ENCODE peak calls at places on chromosomes 2 and 18, in nine cellular contexts. S is CD8-positive, alpha-beta memory T cell; J is left ventricle myocardium inferior; E is CD4-positive, CD25-positive, alpha-beta regulatory T cell; O is esophagus muscularis mucosa; F is esophagus squamous epithelium; Z is A549; D is A673; K is PC-9. N is an unnamed sample.

GRCh38 chr18:40222736-40223135 is 1732.3 kb upstream of the PIK3C3 start:
- DNase-seq in S (no peak), J (no peak), E (no peak), O (no peak), F (no peak), Z (no peak), D (peak), K (no peak), N (no peak)

GRCh38 chr2:160315337-160315736 is 115.3 kb upstream of the ITGB6 start:
- DNase-seq in S (no peak), J (no peak), E (no peak), O (no peak), F (no peak), Z (no peak), D (no peak), K (no peak), N (no peak)

GRCh38 chr2:149169653-149170052 is 131.2 kb downstream of the LYPD6B start:
- DNase-seq in S (no peak), J (no peak), E (no peak), O (no peak), F (no peak), Z (no peak), D (no peak), K (peak), N (no peak)

GRCh38 chr18:76801567-76802505 is 20.5 kb upstream of the ZNF236 start:
- DNase-seq in S (peak), J (peak), E (peak), O (no peak), F (no peak), Z (peak), D (peak), K (peak), N (peak)

GRCh38 chr2:109736177-109736827 is 57.8 kb upstream of the RGPD5 start:
- DNase-seq in S (no peak), J (no peak), E (peak), O (no peak), F (no peak), Z (peak), D (peak), K (peak), N (peak)

GRCh38 chr2:38448692-38449405 is 71.8 kb upstream of the ATL2 start:
- DNase-seq in S (no peak), J (no peak), E (no peak), O (no peak), F (no peak), Z (no peak), D (no peak), K (no peak), N (no peak)

GRCh38 chr2:240478346-240479110 is 43.1 kb downstream of the GPC1 start:
- DNase-seq in S (no peak), J (no peak), E (no peak), O (no peak), F (no peak), Z (no peak), D (no peak), K (no peak), N (no peak)

GRCh38 chr2:162297925-162298552 is 20.4 kb downstream of the IFIH1 start:
- DNase-seq in S (peak), J (no peak), E (peak), O (no peak), F (no peak), Z (peak), D (peak), K (peak), N (no peak)

GRCh38 chr2:104854507-104855173 is 725 bp downstream of the POU3F3 start:
- DNase-seq in S (no peak), J (no peak), E (no peak), O (no peak), F (no peak), Z (no peak), D (no peak), K (no peak), N (no peak)
- H3K4me3 ChIP-seq in S (no peak), J (peak), E (peak), O (peak), F (peak), Z (peak), D (peak), K (no peak), N (peak)

DNA sequence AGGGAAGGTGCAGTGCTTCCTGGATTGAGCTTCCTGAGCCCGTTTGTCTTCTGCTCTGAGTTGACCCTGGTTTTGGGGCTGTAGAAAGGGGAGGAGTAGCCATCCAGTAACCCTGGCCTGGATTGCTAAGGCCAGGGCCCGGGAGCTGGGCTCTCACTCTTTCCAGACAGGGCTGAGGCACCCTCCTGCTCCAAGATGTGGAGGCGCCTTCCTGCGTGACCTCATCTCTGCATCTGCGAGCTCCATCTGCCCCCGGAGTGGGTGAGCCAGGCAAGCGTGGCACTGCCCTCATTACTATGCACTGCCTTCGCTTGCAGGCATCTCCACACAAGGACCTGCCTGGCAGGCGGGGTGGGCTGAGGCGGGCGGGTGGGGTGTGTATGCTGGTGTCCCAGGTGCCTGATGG is 58.0 kb downstream of the RAB31 start:
- DNase-seq in S (no peak), J (no peak), E (no peak), O (peak), F (no peak), Z (no peak), D (no peak), K (no peak), N (no peak)
- H3K27ac ChIP-seq in S (no peak), J (no peak), E (no peak), O (no peak), F (no peak), Z (no peak), D (no peak), K (no peak), N (no peak)

DNA sequence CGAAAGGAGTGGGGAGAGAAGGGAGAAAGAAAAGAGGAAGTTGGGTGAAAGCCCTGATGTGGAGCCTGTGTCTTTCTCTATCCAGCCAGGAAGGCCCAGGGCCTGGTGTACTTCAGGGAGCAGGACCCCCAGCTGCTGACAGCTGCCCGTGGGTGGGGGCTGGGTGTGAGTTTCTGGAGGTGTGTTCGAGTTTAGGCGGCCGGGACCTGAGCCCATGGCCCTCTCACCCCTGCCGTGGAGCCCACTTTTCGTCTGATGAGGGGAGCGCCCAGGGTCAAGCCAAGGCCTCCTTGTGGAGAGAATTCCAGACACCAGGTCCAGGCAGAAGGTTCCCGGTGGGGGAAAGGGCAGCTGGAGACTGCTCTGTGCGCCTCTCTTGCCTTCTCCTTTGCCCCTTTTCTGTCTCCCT is 2.2 kb downstream of the SIX3 start:
- DNase-seq in S (no peak), J (no peak), E (no peak), O (no peak), F (no peak), Z (no peak), D (no peak), K (no peak), N (no peak)
- H3K4me3 ChIP-seq in S (no peak), J (peak), E (no peak), O (no peak), F (no peak), Z (no peak), D (no peak), K (peak), N (no peak)

GRCh38 chr18:36849288-36850011 is 20.5 kb downstream of the KIAA1328 start:
- DNase-seq in S (no peak), J (no peak), E (no peak), O (no peak), F (no peak), Z (no peak), D (peak), K (no peak), N (no peak)
- H3K27ac ChIP-seq in S (no peak), J (no peak), E (no peak), O (no peak), F (no peak), Z (no peak), D (no peak), K (no peak), N (no peak)

GRCh38 chr2:163570391-163570790 is 165.4 kb downstream of the FIGN start:
- DNase-seq in S (no peak), J (no peak), E (no peak), O (no peak), F (no peak), Z (no peak), D (no peak), K (no peak), N (no peak)

GRCh38 chr2:163571423-163572102 is 164.2 kb downstream of the FIGN start:
- DNase-seq in S (no peak), J (no peak), E (no peak), O (no peak), F (no peak), Z (no peak), D (no peak), K (no peak), N (no peak)

GRCh38 chr2:163573652-163574051 is 162.2 kb downstream of the FIGN start:
- DNase-seq in S (no peak), J (no peak), E (no peak), O (no peak), F (no peak), Z (no peak), D (no peak), K (peak), N (no peak)

DNA sequence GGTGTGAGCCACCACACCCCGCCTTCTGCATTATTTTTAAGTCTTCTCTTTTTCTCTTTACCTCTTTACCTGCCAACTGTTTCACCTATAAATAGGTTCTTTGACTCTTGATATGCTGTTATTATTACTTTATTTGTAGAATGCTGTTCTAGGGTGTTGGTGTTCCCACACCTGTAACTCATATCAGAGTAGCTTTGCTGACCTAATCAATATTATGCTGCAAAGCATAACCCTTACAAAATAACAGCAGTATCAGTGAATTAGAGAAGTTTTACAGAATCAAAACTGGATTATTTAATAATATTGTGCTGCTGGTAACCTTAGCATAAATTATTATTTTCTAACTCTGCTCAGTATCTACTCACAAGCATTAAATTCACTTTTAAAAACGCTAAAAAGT is 161.5 kb downstream of the FIGN start:
- DNase-seq in S (no peak), J (no peak), E (no peak), O (no peak), F (no peak), Z (no peak), D (no peak), K (no peak), N (no peak)
- H3K4me3 ChIP-seq in S (no peak), J (no peak), E (no peak), O (no peak), F (no peak), Z (no peak), D (no peak), K (no peak), N (no peak)

GRCh38 chr2:233209978-233210680 is 41.3 kb upstream of the ATG16L1 start:
- DNase-seq in S (no peak), J (no peak), E (no peak), O (no peak), F (no peak), Z (no peak), D (no peak), K (no peak), N (no peak)

GRCh38 chr2:233210843-233211600 is 40.5 kb upstream of the ATG16L1 start:
- DNase-seq in S (no peak), J (peak), E (no peak), O (no peak), F (no peak), Z (no peak), D (peak), K (peak), N (peak)

GRCh38 chr2:233209117-233209977 is 42.1 kb upstream of the ATG16L1 start:
- DNase-seq in S (no peak), J (no peak), E (no peak), O (no peak), F (no peak), Z (peak), D (peak), K (peak), N (no peak)

GRCh38 chr2:233204286-233204936 is 47.1 kb upstream of the ATG16L1 start:
- DNase-seq in S (no peak), J (no peak), E (no peak), O (no peak), F (no peak), Z (no peak), D (no peak), K (no peak), N (no peak)

GRCh38 chr2:233208382-233209116 is 42.9 kb upstream of the ATG16L1 start:
- DNase-seq in S (no peak), J (no peak), E (no peak), O (no peak), F (no peak), Z (peak), D (no peak), K (peak), N (no peak)
- H3K27ac ChIP-seq in S (no peak), J (no peak), E (no peak), O (no peak), F (no peak), Z (no peak), D (no peak), K (peak), N (no peak)